ENCODE peak calls at places on chromosomes 4 and X, in six cellular contexts. One of them, this sample, is unnamed.

GRCh38 chr4:99763635-99764101 is 53.0 kb upstream of the DAPP1 start:
- DNase-seq in activated B cell treated with CpG ODN at 0.5 μM for 24 hours: no peak
- DNase-seq in OCI-LY7: no peak
- DNase-seq in NCI-H1092: no peak
- DNase-seq in astrocyte: peak
- DNase-seq in activated CD4-positive, alpha-beta T cell treated with anti-CD3 and anti-CD28 coated beads for 48 hours: peak
- DNase-seq in this sample: no peak

GRCh38 chrX:318739-319578 is at the start of gene GTPBP6:
- DNase-seq in OCI-LY7: peak
- DNase-seq in astrocyte: peak
- DNase-seq in activated B cell treated with CpG ODN at 0.5 μM for 24 hours: peak
- DNase-seq in NCI-H1092: no peak
- DNase-seq in activated CD4-positive, alpha-beta T cell treated with anti-CD3 and anti-CD28 coated beads for 48 hours: peak
- DNase-seq in this sample: peak

GRCh38 chrX:150464001-150464400 is 100.9 kb downstream of the MAMLD1 start:
- DNase-seq in OCI-LY7: no peak
- DNase-seq in activated B cell treated with CpG ODN at 0.5 μM for 24 hours: no peak
- DNase-seq in astrocyte: no peak
- DNase-seq in NCI-H1092: no peak
- DNase-seq in activated CD4-positive, alpha-beta T cell treated with anti-CD3 and anti-CD28 coated beads for 48 hours: no peak
- DNase-seq in this sample: no peak

GRCh38 chrX:340641-341423 is 22.2 kb upstream of the GTPBP6 start:
- DNase-seq in astrocyte: no peak
- DNase-seq in activated CD4-positive, alpha-beta T cell treated with anti-CD3 and anti-CD28 coated beads for 48 hours: no peak
- DNase-seq in activated B cell treated with CpG ODN at 0.5 μM for 24 hours: no peak
- DNase-seq in OCI-LY7: no peak
- DNase-seq in NCI-H1092: no peak
- DNase-seq in this sample: no peak

GRCh38 chr4:110681381-110681780 is 58.5 kb upstream of the PITX2 start:
- DNase-seq in activated B cell treated with CpG ODN at 0.5 μM for 24 hours: no peak
- DNase-seq in NCI-H1092: no peak
- DNase-seq in OCI-LY7: no peak
- DNase-seq in astrocyte: no peak
- DNase-seq in activated CD4-positive, alpha-beta T cell treated with anti-CD3 and anti-CD28 coated beads for 48 hours: no peak
- DNase-seq in this sample: no peak

GRCh38 chrX:74924449-74925209 is 623 bp downstream of the NEXMIF start:
- DNase-seq in activated CD4-positive, alpha-beta T cell treated with anti-CD3 and anti-CD28 coated beads for 48 hours: peak
- DNase-seq in NCI-H1092: peak
- DNase-seq in astrocyte: peak
- DNase-seq in activated B cell treated with CpG ODN at 0.5 μM for 24 hours: peak
- DNase-seq in OCI-LY7: no peak
- DNase-seq in this sample: peak

GRCh38 chr4:6443035-6444023 is 29.1 kb downstream of the PPP2R2C start:
- DNase-seq in activated CD4-positive, alpha-beta T cell treated with anti-CD3 and anti-CD28 coated beads for 48 hours: no peak
- DNase-seq in activated B cell treated with CpG ODN at 0.5 μM for 24 hours: no peak
- DNase-seq in NCI-H1092: no peak
- DNase-seq in OCI-LY7: no peak
- DNase-seq in astrocyte: no peak
- DNase-seq in this sample: peak

GRCh38 chr4:6333301-6334202 is 63.9 kb downstream of the WFS1 start:
- DNase-seq in activated CD4-positive, alpha-beta T cell treated with anti-CD3 and anti-CD28 coated beads for 48 hours: peak
- DNase-seq in astrocyte: no peak
- DNase-seq in NCI-H1092: no peak
- DNase-seq in activated B cell treated with CpG ODN at 0.5 μM for 24 hours: no peak
- DNase-seq in OCI-LY7: peak
- DNase-seq in this sample: peak

GRCh38 chrX:50067435-50068292 is 133.1 kb downstream of the AKAP4 start:
- DNase-seq in OCI-LY7: no peak
- DNase-seq in astrocyte: peak
- DNase-seq in NCI-H1092: peak
- DNase-seq in activated CD4-positive, alpha-beta T cell treated with anti-CD3 and anti-CD28 coated beads for 48 hours: no peak
- DNase-seq in activated B cell treated with CpG ODN at 0.5 μM for 24 hours: no peak
- DNase-seq in this sample: no peak

GRCh38 chrX:47191331-47191730 is 2.3 kb upstream of the UBA1 start:
- DNase-seq in astrocyte: no peak
- DNase-seq in NCI-H1092: peak
- DNase-seq in OCI-LY7: peak
- DNase-seq in activated B cell treated with CpG ODN at 0.5 μM for 24 hours: peak
- DNase-seq in activated CD4-positive, alpha-beta T cell treated with anti-CD3 and anti-CD28 coated beads for 48 hours: peak
- DNase-seq in this sample: peak

GRCh38 chrX:94655180-94655579 is 981.2 kb downstream of the FAM133A start:
- DNase-seq in astrocyte: no peak
- DNase-seq in activated CD4-positive, alpha-beta T cell treated with anti-CD3 and anti-CD28 coated beads for 48 hours: no peak
- DNase-seq in OCI-LY7: no peak
- DNase-seq in activated B cell treated with CpG ODN at 0.5 μM for 24 hours: no peak
- DNase-seq in NCI-H1092: no peak
- DNase-seq in this sample: no peak

GRCh38 chrX:130539721-130540321 is 138.0 kb downstream of the RBMX2 start:
- DNase-seq in astrocyte: peak
- DNase-seq in NCI-H1092: peak
- DNase-seq in activated CD4-positive, alpha-beta T cell treated with anti-CD3 and anti-CD28 coated beads for 48 hours: peak
- DNase-seq in OCI-LY7: peak
- DNase-seq in activated B cell treated with CpG ODN at 0.5 μM for 24 hours: no peak
- DNase-seq in this sample: peak

GRCh38 chr4:10173754-10174749 is 57.5 kb upstream of the WDR1 start:
- DNase-seq in activated B cell treated with CpG ODN at 0.5 μM for 24 hours: no peak
- DNase-seq in astrocyte: no peak
- DNase-seq in activated CD4-positive, alpha-beta T cell treated with anti-CD3 and anti-CD28 coated beads for 48 hours: no peak
- DNase-seq in OCI-LY7: no peak
- DNase-seq in NCI-H1092: peak
- DNase-seq in this sample: no peak

GRCh38 chrX:96006281-96006680 is 678.4 kb upstream of the DIAPH2 start:
- DNase-seq in OCI-LY7: no peak
- DNase-seq in activated B cell treated with CpG ODN at 0.5 μM for 24 hours: no peak
- DNase-seq in NCI-H1092: no peak
- DNase-seq in astrocyte: no peak
- DNase-seq in activated CD4-positive, alpha-beta T cell treated with anti-CD3 and anti-CD28 coated beads for 48 hours: no peak
- DNase-seq in this sample: no peak

This sample was measured in Jurkat, Clone E6-1.